ENCODE peak calls at places on chromosomes 7 and 10, in eight cellular contexts. H is PC-3, Z is A549, G is Panc1, E is lower lobe of right lung, Q is ovary, X is OCI-LY7, V is left ventricle myocardium inferior. D is an unnamed sample. For H3K4me1, the result is how much of the 10 kb centered on the place peaks cover.

GRCh38 chr10:114940735-114941134 is 2.7 kb downstream of the TRUB1 start:
- DNase-seq in E (no peak), Q (no peak), V (no peak), G (no peak), Z (no peak), H (no peak), X (no peak), D (no peak)

GRCh38 chr7:84845971-84846370 is 340.9 kb downstream of the SEMA3D start:
- DNase-seq in H (no peak), V (no peak), E (no peak), G (no peak), Z (no peak), Q (no peak), X (no peak), D (no peak)

GRCh38 chr10:106920538-106920937 is 244.0 kb downstream of the SORCS1 start:
- DNase-seq in V (no peak), G (no peak), Z (no peak), H (no peak), X (no peak), Q (no peak), E (no peak), D (no peak)

GRCh38 chr7:155836216-155837125 is 24.2 kb upstream of the SHH start:
- DNase-seq in H (no peak), Z (no peak), E (no peak), V (no peak), G (no peak), X (no peak), Q (no peak), D (no peak)

GRCh38 chr7:80826520-80827237 is 92.2 kb downstream of the SEMA3C start:
- DNase-seq in V (no peak), Q (no peak), G (no peak), Z (no peak), H (peak), X (no peak), E (no peak), D (no peak)

GRCh38 chr10:34094146-34094696 is 720.9 kb downstream of the PARD3 start:
- DNase-seq in Q (no peak), G (no peak), E (no peak), V (no peak), Z (no peak), X (no peak), H (no peak), D (no peak)

GRCh38 chr7:2792240-2792639 is 51.9 kb downstream of the GNA12 start:
- DNase-seq in Q (no peak), H (no peak), E (no peak), G (no peak), V (no peak), Z (no peak), X (no peak), D (no peak)

GRCh38 chr7:87878208-87878735 is 2.0 kb downstream of the DBF4 start:
- DNase-seq in H (peak), G (no peak), X (no peak), V (no peak), Z (no peak), E (no peak), Q (no peak), D (no peak)

GRCh38 chr7:91033574-91033973 is 230.7 kb upstream of the FZD1 start:
- DNase-seq in Z (no peak), G (no peak), V (no peak), E (no peak), Q (no peak), X (no peak), H (no peak), D (no peak)

GRCh38 chr7:121669144-121669543 is 203.8 kb upstream of the PTPRZ1 start:
- DNase-seq in Z (no peak), Q (no peak), V (no peak), X (no peak), H (no peak), G (no peak), E (no peak), D (no peak)

GRCh38 chr7:132240821-132241422 is 335.3 kb downstream of the PLXNA4 start:
- DNase-seq in E (no peak), V (no peak), G (no peak), Z (no peak), X (no peak), Q (no peak), H (no peak), D (no peak)

GRCh38 chr7:128383781-128384180 is 22.3 kb upstream of the PRRT4 start:
- DNase-seq in E (no peak), H (peak), V (no peak), Q (no peak), Z (no peak), G (no peak), X (no peak), D (no peak)

GRCh38 chr10:97207131-97207530 is 21.4 kb upstream of the SLIT1 start:
- DNase-seq in H (no peak), E (no peak), V (no peak), X (no peak), Q (no peak), G (no peak), Z (no peak), D (no peak)

GRCh38 chr10:72812798-72813430 is 80.6 kb upstream of the OIT3 start:
- DNase-seq in H (peak), X (no peak), G (peak), E (no peak), Z (peak), Q (no peak), V (no peak), D (no peak)

GRCh38 chr10:47182934-47183725 is 116.9 kb upstream of the GDF10 start:
- DNase-seq in G (no peak), V (no peak), H (no peak), X (no peak), E (no peak), Q (no peak), Z (no peak), D (no peak)

GRCh38 chr7:108093903-108094302 is 36.3 kb downstream of the LAMB4 start:
- DNase-seq in V (no peak), Q (no peak), X (no peak), G (no peak), Z (no peak), E (no peak), H (no peak), D (no peak)

GRCh38 chr10:78520737-78521430 is 487.2 kb downstream of the RPS24 start:
- DNase-seq in X (peak), Z (peak), H (peak), E (no peak), V (no peak), Q (no peak), G (peak), D (no peak)

GRCh38 chr7:2954433-2954853 is 89.2 kb downstream of the CARD11 start:
- DNase-seq in X (no peak), Z (no peak), E (peak), G (no peak), H (no peak), Q (no peak), V (no peak), D (no peak)

GRCh38 chr7:121352323-121352722 is 23.5 kb downstream of the WNT16 start:
- DNase-seq in Q (no peak), V (no peak), X (no peak), Z (no peak), G (no peak), H (no peak), E (no peak), D (no peak)

GRCh38 chr10:80144302-80145131 is 12.0 kb downstream of the PLAC9 start:
- DNase-seq in X (peak), H (peak), E (no peak), Q (no peak), Z (peak), V (no peak), G (no peak), D (no peak)

GRCh38 chr7:147894271-147894670 is 696.3 kb upstream of the C7orf33 start:
- DNase-seq in X (no peak), G (no peak), Z (no peak), H (peak), E (no peak), V (no peak), Q (no peak), D (no peak)

GRCh38 chr7:47933229-47933628 is 15.0 kb downstream of the PKD1L1 start:
- DNase-seq in E (no peak), Q (no peak), H (no peak), X (no peak), V (no peak), Z (no peak), G (no peak), D (no peak)

GRCh38 chr7:144842377-144842851 is 6.6 kb upstream of the TPK1 start:
- DNase-seq in V (peak), G (no peak), Z (no peak), E (peak), X (no peak), H (no peak), Q (no peak), D (peak)

GRCh38 chr10:21675157-21675796 is 141.2 kb downstream of the MLLT10 start:
- DNase-seq in V (no peak), Q (no peak), H (peak), Z (peak), E (no peak), G (peak), X (peak), D (no peak)

GRCh38 chr7:24336461-24336860 is 52.5 kb downstream of the NPY start:
- DNase-seq in Q (no peak), E (no peak), V (no peak), G (no peak), X (no peak), Z (no peak), H (no peak), D (no peak)

GRCh38 chr10:71068811-71069411 is 143.5 kb upstream of the UNC5B start:
- DNase-seq in V (peak), E (no peak), X (no peak), H (peak), Q (no peak), G (no peak), Z (peak), D (peak)

GRCh38 chr10:78549536-78549935 is 515.9 kb downstream of the RPS24 start:
- DNase-seq in H (peak), E (no peak), Q (no peak), V (no peak), Z (no peak), G (no peak), X (no peak), D (no peak)

GRCh38 chr10:128046934-128047251 is 79.3 kb downstream of the MKI67 start:
- DNase-seq in G (no peak), X (no peak), H (no peak), Z (no peak), V (no peak), E (no peak), Q (no peak), D (no peak)

GRCh38 chr7:1121886-1122831 is 34.2 kb downstream of the GPER1 start:
- DNase-seq in H (no peak), X (no peak), E (peak), V (no peak), Z (no peak), G (no peak), Q (no peak), D (no peak)

GRCh38 chr10:22651276-22651980 is 63.0 kb downstream of the PIP4K2A start:
- DNase-seq in X (no peak), V (no peak), H (no peak), E (peak), G (no peak), Q (no peak), Z (no peak), D (no peak)

GRCh38 chr10:29840516-29841276 is 205.9 kb upstream of the SVIL start:
- DNase-seq in E (no peak), Z (no peak), X (no peak), V (no peak), H (no peak), Q (no peak), G (no peak), D (no peak)

GRCh38 chr7:83427929-83428328 is 221.0 kb downstream of the SEMA3E start:
- DNase-seq in X (no peak), V (no peak), H (peak), E (no peak), G (peak), Z (no peak), Q (no peak), D (no peak)

GRCh38 chr10:88045544-88046415 is 182.4 kb downstream of the PTEN start:
- DNase-seq in Z (no peak), X (no peak), V (no peak), H (no peak), Q (no peak), E (no peak), G (no peak), D (no peak)

GRCh38 chr7:49294611-49295010 is 370.3 kb downstream of the CDC14C start:
- DNase-seq in V (no peak), Q (no peak), H (peak), E (no peak), Z (no peak), G (no peak), X (no peak), D (no peak)

DNA sequence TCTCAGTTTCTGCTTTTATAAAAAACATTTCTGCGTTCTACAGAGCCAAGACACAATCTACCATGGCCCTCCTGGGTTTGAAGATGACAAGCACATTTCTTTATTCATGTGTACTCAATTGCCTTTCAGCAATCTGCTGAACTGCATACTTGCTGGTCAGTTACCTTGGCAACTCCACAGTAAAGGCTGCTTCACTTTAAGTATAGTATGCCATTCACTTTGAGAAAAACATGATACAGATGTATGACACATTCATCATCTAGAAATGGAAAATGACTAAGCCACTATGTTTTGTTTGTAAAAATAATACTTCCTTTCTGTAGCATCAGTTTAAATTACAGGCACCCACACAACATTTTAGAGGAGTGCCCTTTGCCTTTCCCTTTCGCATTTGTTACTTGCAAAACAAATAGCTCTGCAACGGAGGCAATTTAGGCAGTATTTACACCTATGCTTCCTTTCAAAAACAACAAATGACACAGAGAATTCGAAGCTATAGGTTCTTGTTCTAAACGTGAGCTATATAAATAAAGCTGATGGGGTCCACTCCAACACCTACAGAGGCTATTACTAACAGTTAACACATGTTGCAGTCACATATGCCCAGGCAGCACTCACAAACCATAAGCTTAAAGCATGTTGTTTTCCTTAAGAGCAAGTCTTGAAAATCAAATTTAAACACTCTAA is 23.5 kb downstream of the SGCE start:
- DNase-seq in V (no peak), X (no peak), Q (no peak), H (peak), Z (no peak), G (no peak), E (no peak), D (no peak)
- H3K4me1 ChIP-seq in V (under half), X (under half), Q (under half), H (under half), Z (under half), G (under half), E (under half), D (under half)

DNA sequence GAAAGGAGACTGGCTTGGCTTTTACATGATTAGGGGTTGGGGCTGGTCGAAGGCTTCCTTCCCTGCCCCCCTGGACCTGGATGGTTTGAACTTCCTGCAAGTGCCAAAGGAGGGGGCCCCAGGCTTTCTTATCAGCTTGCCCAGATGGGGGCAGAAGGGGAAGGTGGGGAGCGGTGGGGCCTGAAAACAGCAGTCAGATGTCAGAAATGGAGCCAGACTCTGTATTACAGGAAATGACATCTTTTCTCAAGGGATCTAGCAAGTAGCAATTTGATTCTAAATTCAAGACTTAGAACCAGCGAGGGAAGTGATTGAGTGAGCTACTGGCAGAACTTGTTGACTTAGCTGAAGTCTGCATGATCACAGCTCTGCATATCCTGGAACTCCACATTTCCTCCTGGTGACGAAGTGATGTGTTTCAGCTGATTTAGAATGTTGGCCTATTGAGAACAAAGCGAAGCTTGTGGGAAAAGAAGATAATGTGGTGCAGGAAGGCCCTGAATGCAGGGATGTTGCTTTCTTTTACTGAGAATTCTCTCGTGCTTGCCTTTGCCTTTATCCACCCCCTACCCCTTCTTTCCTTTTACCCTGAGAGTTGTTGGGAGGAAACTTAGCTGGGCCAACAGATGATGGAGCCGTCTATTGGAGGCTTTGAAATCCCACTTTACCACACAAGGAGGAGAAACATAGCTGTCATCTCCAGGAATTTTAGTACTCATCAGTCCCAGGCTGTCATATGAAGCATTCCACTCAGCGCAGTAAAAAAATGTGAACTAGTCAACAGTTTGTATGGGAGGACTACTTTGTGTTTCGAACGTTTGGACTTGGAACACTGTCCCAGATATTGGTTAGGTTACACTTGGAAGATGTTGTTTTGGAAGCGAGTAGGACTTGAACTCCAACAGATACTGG is 43.2 kb downstream of the CCNY start:
- DNase-seq in X (peak), E (no peak), H (peak), V (peak), Q (no peak), Z (no peak), G (no peak), D (peak)
- TF ChIP-seq CTCF in X (peak), E (no peak), H (peak), V (peak), Q (no peak), Z (no peak), G (no peak), D (peak)

GRCh38 chr7:115676707-115677106 is 353.9 kb downstream of the TFEC start:
- DNase-seq in X (no peak), H (no peak), Q (no peak), E (no peak), G (no peak), V (no peak), Z (no peak), D (no peak)

GRCh38 chr7:115676080-115676479 is 354.5 kb downstream of the TFEC start:
- DNase-seq in G (no peak), X (no peak), H (peak), E (no peak), V (no peak), Q (peak), Z (no peak), D (no peak)

GRCh38 chr7:115672024-115672423 is 358.5 kb downstream of the TFEC start:
- DNase-seq in G (no peak), Z (no peak), E (no peak), H (peak), Q (no peak), V (no peak), X (no peak), D (no peak)
- H3K27ac ChIP-seq in G (no peak), Z (no peak), E (no peak), H (peak), Q (no peak), V (no peak), X (no peak), D (no peak)

DNA sequence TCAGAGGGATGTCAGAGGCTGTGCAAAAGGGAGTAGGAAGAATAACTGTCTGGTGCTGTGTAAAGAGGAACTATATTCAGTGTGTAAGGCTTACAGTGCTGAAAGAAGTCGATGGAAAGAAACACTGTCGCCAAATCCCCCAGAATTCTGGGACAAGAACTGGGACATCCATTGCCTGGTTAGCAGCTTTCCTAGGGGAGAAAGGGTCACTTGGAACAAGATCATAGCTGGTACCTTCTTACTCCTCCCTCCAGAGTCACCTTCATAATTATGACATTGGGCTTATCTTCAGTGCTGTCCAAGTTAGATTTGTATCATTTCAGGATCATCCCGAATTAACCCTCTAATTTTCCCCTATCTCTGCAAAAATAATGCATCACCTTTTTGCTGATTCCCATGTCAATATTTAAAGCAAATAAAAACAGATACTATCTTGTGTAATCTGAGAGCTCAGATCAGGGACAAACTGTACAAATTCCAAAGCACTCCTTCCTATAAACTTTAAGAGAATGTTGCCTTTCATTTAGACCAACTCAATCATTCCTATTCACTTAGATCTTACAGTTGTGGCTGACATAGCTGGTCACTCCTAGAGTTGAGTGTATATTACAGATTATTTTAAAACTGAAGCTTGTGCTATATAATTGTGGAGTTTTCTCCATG is 96.5 kb downstream of the DNAH11 start:
- DNase-seq in G (no peak), X (no peak), Z (no peak), H (peak), Q (no peak), V (no peak), E (no peak), D (no peak)
- H3K4me1 ChIP-seq in G (under half), X (under half), Z (under half), H (under half), Q (under half), V (under half), E (under half), D (under half)

DNA sequence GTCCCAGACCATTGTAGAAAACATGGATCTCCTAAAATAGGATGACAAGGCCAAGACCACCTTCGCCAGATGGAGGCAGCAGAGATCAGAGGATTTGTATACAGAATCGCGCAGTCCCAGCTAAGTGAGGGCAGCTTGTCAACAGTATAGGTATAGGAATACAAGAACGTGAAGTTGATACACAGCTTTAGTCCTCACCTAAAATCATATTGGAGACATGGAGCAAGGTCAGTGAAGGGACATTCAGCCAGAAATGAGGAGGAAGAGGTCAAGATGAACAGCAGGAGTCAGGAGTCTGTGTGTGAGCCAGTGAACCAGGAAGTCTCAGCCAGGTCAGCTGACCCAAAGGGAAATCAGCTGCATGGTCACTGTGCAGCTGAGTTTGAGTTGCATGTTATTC is 263.4 kb upstream of the PRKCQ start:
- DNase-seq in Q (no peak), G (no peak), Z (no peak), E (no peak), X (peak), V (no peak), H (no peak), D (no peak)
- TF ChIP-seq CTCF in Q (no peak), G (no peak), Z (no peak), E (peak), X (peak), V (no peak), H (peak), D (no peak)

GRCh38 chr7:97187067-97187466 is 69.6 kb downstream of the SDHAF3 start:
- DNase-seq in E (no peak), V (no peak), G (no peak), H (peak), X (no peak), Q (no peak), Z (no peak), D (no peak)
- H3K27ac ChIP-seq in E (no peak), V (no peak), G (no peak), H (no peak), X (no peak), Q (no peak), Z (no peak), D (no peak)

GRCh38 chr7:158816995-158817394 is 12.3 kb downstream of the ESYT2 start:
- DNase-seq in V (no peak), G (no peak), Q (no peak), E (peak), Z (no peak), H (peak), X (no peak), D (no peak)
- H3K4me1 ChIP-seq in V (half or more), G (half or more), Q (under half), E (half or more), Z (half or more), H (half or more), X (under half), D (half or more)

D was measured in heart right ventricle.